ENCODE peak calls at places on chromosome 18, in six cellular contexts. I is GM12878, S is A549, H is endothelial cell of umbilical vein, V is K562, O is HepG2. L is an unnamed sample.

GRCh38 chr18:36737321-36737720 is 91.5 kb downstream of the TPGS2 start:
- DNase-seq in H (no peak), S (no peak), V (no peak), I (no peak), O (no peak), L (no peak)

GRCh38 chr18:63159590-63159989 is 160.0 kb downstream of the BCL2 start:
- DNase-seq in H (no peak), S (no peak), I (peak), O (no peak), V (no peak), L (no peak)

GRCh38 chr18:80179857-80180558 is 67.3 kb downstream of the PARD6G start:
- DNase-seq in V (no peak), O (no peak), I (no peak), H (no peak), S (no peak), L (no peak)

GRCh38 chr18:51051105-51051712 is 21.2 kb downstream of the SMAD4 start:
- DNase-seq in H (peak), O (peak), S (peak), V (no peak), I (no peak), L (peak)

GRCh38 chr18:30622635-30623034 is 419.9 kb downstream of the DSC3 start:
- DNase-seq in O (no peak), H (no peak), V (no peak), I (no peak), S (no peak), L (no peak)

GRCh38 chr18:40832362-40832761 is 1122.7 kb upstream of the PIK3C3 start:
- DNase-seq in S (no peak), H (no peak), I (no peak), O (no peak), V (no peak), L (no peak)

GRCh38 chr18:3623769-3624545 is 174.0 kb downstream of the TGIF1 start:
- DNase-seq in V (peak), O (peak), H (peak), I (no peak), S (peak), L (no peak)

GRCh38 chr18:54776282-54776977 is 51.8 kb upstream of the RAB27B start:
- DNase-seq in S (peak), H (peak), O (peak), V (no peak), I (peak), L (peak)

GRCh38 chr18:74982946-74983635 is 225.8 kb downstream of the PTGR3 start:
- DNase-seq in H (peak), V (no peak), I (no peak), S (no peak), O (no peak), L (no peak)

GRCh38 chr18:73728657-73729056 is 419.0 kb downstream of the FBXO15 start:
- DNase-seq in V (no peak), S (no peak), I (no peak), H (no peak), O (no peak), L (no peak)

GRCh38 chr18:32831781-32832180 is 59.0 kb upstream of the KLHL14 start:
- DNase-seq in O (no peak), V (no peak), H (no peak), I (no peak), S (no peak), L (no peak)

GRCh38 chr18:63831080-63831788 is 56.0 kb downstream of the SERPINB7 start:
- DNase-seq in H (no peak), I (no peak), S (no peak), O (no peak), V (no peak), L (peak)

GRCh38 chr18:21243041-21243431 is 1.0 kb downstream of the GREB1L start:
- DNase-seq in I (no peak), H (no peak), S (peak), V (no peak), O (no peak), L (no peak)

GRCh38 chr18:33863912-33864311 is 285.9 kb downstream of the ASXL3 start:
- DNase-seq in S (no peak), H (no peak), I (no peak), O (no peak), V (no peak), L (no peak)

GRCh38 chr18:48929212-48929612 is 21.6 kb downstream of the SMAD7 start:
- DNase-seq in V (no peak), O (no peak), I (no peak), S (no peak), H (no peak), L (no peak)
- H3K4me3 ChIP-seq in V (no peak), O (no peak), I (peak), S (peak), H (no peak), L (no peak)

GRCh38 chr18:57231846-57232245 is 85.0 kb downstream of the BOD1L2 start:
- DNase-seq in H (no peak), S (no peak), I (no peak), O (no peak), V (no peak), L (no peak)
- TF ChIP-seq MYC in H (no peak), S (no peak), I (no peak), O (no peak), V (no peak), L (no peak)

GRCh38 chr18:76449110-76449453 is 46.0 kb downstream of the ZNF516 start:
- DNase-seq in S (no peak), V (no peak), O (no peak), I (no peak), H (no peak), L (no peak)

GRCh38 chr18:76450452-76450851 is 44.6 kb downstream of the ZNF516 start:
- DNase-seq in S (no peak), I (no peak), V (no peak), O (no peak), H (no peak), L (no peak)

GRCh38 chr18:76452357-76452756 is 42.7 kb downstream of the ZNF516 start:
- DNase-seq in H (no peak), I (no peak), O (no peak), S (no peak), V (no peak), L (peak)

GRCh38 chr18:76451475-76452331 is 43.3 kb downstream of the ZNF516 start:
- DNase-seq in V (no peak), I (no peak), H (peak), S (no peak), O (no peak), L (no peak)

DNA sequence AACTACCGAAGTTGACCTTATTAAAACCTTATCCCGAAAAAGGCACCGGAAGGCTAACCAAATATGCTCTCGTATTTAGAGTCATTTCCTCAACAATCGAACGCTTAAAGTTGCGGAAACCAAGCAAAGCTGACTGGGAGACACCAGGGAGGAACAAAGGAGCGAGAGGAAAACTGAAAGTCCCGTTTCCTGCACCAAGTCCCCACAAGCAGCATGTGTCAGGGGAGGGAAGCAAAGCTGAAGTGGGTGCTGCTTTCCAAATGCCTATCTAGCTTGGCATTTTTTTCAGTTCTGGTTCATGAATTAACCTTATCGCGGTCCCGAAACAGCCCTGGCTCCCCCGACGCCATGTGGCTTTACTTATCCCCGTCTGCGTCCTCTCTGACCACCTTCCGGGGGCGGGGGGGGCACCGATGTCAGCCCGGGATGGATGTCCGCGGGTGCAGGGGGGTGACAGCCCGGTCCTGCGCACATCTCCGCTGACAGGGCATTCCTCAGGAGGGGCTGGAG is 44.1 kb downstream of the ZNF516 start:
- DNase-seq in I (peak), O (no peak), S (no peak), H (peak), V (no peak), L (peak)
- TF ChIP-seq POLR2A in I (no peak), O (no peak), S (no peak), H (no peak), V (no peak), L (no peak)

DNA sequence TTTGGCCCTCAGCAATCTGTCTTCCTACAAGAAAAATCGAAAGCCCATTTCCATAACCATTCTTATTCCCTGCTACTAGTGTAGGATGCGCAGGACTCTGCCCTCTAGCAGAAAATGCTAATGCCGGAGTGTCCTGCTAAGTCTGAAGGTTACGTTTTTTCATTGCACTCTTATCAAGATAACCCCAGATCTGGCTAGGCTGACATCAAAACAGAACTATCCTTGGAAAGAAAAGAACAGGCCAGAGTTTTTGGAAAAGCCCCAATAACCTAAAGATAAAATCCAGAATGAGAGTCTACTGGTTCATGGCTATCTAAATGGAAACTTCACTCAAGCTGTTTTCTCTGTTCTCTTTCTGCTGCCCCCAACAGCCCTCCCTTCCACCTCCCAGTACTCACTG is 933 bp downstream of the RNF152 start:
- DNase-seq in O (no peak), H (peak), V (no peak), I (no peak), S (no peak), L (no peak)
- H3K4me3 ChIP-seq in O (no peak), H (peak), V (no peak), I (no peak), S (no peak), L (no peak)

DNA sequence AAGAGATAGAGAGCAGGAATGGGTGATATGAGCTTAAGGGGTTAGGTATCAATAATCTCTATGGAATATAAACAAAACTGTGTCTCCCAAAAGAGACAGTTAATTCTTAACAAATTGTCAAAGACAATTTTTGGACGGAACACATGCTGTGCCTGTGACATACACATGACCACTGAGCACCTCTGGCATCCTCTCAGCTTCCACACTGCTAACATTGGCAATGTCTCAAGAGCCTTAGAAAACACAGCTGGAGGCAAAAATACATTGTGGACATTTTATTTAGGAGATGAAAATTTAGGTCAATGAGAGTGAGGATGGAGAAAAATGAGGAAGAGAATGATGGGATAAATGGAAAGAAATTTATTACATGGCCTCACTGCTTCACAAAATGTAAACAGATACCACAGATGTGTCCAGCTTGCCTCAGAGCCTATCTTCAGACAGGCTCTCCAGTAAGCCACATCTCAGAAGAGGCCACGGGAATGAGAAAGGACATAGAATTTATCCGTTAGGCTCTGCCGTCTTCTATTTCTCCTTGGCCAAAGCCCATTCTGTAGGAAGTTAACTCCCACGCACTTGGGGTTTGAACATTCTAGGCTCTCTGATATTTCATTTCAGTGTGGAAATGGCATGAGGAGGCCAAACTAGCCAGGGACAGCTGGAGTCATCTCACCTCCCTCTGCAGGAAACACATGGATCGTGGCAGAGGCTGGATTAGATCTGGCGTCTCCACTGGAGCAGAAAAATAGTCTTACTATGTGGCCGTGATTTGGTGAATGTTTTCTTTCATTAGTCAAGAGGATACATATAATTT is 519.4 kb upstream of the DSEL start:
- DNase-seq in H (no peak), V (no peak), I (no peak), O (no peak), S (no peak), L (peak)
- TF ChIP-seq MYC in H (no peak), V (no peak), I (no peak), O (no peak), S (no peak), L (no peak)